ENCODE peak calls at places on chromosomes 4 and X, in six cellular contexts. F, N, R, T, C and K are unnamed samples.

GRCh38 chr4:107018336-107018735 is 17.8 kb downstream of the DKK2 start:
- DNase-seq in N (no peak), C (no peak), F (no peak), R (no peak), T (no peak), K (no peak)

GRCh38 chrX:87517571-87518141 is at the start of gene KLHL4:
- DNase-seq in N (no peak), F (peak; percentile 55), C (peak; percentile 38), R (no peak), T (no peak), K (peak; percentile 82)

GRCh38 chr4:122914292-122914904 is 8.0 kb downstream of the NUDT6 start:
- DNase-seq in N (no peak), C (no peak), F (peak; percentile 66), R (no peak), T (no peak), K (peak; percentile 29)

GRCh38 chr4:68892861-68893260 is 58.7 kb downstream of the UGT2A3 start:
- DNase-seq in T (no peak), F (no peak), N (no peak), R (no peak), C (no peak), K (no peak)

GRCh38 chr4:73344106-73344505 is 60.0 kb upstream of the ALB start:
- DNase-seq in F (no peak), T (no peak), N (no peak), C (no peak), R (no peak), K (no peak)

GRCh38 chrX:97629597-97629985 is 745.9 kb downstream of the RPA4 start:
- DNase-seq in N (no peak), F (no peak), T (no peak), C (no peak), R (no peak), K (no peak)

GRCh38 chrX:7316887-7317286 is 168.9 kb upstream of the PUDP start:
- DNase-seq in N (no peak), C (no peak), F (peak; percentile 28), T (no peak), R (no peak), K (no peak)

GRCh38 chrX:148426467-148426866 is 74.0 kb upstream of the AFF2 start:
- DNase-seq in N (no peak), F (no peak), R (no peak), C (no peak), T (no peak), K (no peak)

GRCh38 chr4:128462104-128462783 is 174.6 kb upstream of the PGRMC2 start:
- DNase-seq in N (no peak), T (no peak), C (no peak), F (no peak), R (no peak), K (no peak)

GRCh38 chrX:30308263-30309138 is 689 bp downstream of the NR0B1 start:
- DNase-seq in F (peak; percentile 3), N (no peak), T (no peak), R (peak; percentile 12), C (peak; percentile 42), K (no peak)

GRCh38 chrX:49876750-49877149 is 2.5 kb upstream of the USP27X start:
- DNase-seq in N (peak; percentile 0), R (peak; percentile 36), F (no peak), T (no peak), C (no peak), K (peak; percentile 7)

GRCh38 chrX:154382483-154383069 is 3.5 kb downstream of the EMD start:
- DNase-seq in F (no peak), C (no peak), R (no peak), T (no peak), N (no peak), K (no peak)

GRCh38 chr4:46123872-46124755 is at the start of gene GABRG1:
- DNase-seq in C (peak; percentile 71), N (no peak), T (no peak), R (no peak), F (no peak), K (no peak)

GRCh38 chr4:1061747-1062146 is 50.3 kb downstream of the FGFRL1 start:
- DNase-seq in F (no peak), T (no peak), R (no peak), N (no peak), C (no peak), K (no peak)

GRCh38 chrX:40244980-40245379 is 147.2 kb upstream of the BCOR start:
- DNase-seq in F (no peak), T (no peak), C (no peak), N (no peak), R (peak; percentile 35), K (peak; percentile 44)

GRCh38 chr4:119750048-119750447 is 121.4 kb upstream of the PDE5A start:
- DNase-seq in C (no peak), F (no peak), N (no peak), T (no peak), R (no peak), K (no peak)